ENCODE peak calls at places on chromosomes 16 and 17, in eight cellular contexts. Q, U, A, E, V, O, K and T are unnamed samples.

GRCh38 chr17:74842599-74843351 is 16.9 kb downstream of the GRIN2C start:
- DNase-seq in Q (no peak), U (no peak), A (peak), E (no peak), V (peak), O (peak), K (peak), T (peak)

GRCh38 chr17:73349647-73350046 is 37.8 kb upstream of the CDC42EP4 start:
- DNase-seq in Q (no peak), U (no peak), A (no peak), E (no peak), V (no peak), O (peak), K (no peak), T (no peak)

GRCh38 chr16:64974381-64974780 is 147.5 kb downstream of the CDH11 start:
- DNase-seq in Q (no peak), U (no peak), A (no peak), E (no peak), V (no peak), O (no peak), K (no peak), T (no peak)

GRCh38 chr17:41563607-41564006 is 8.3 kb downstream of the KRT9 start:
- DNase-seq in Q (no peak), U (no peak), A (no peak), E (no peak), V (no peak), O (no peak), K (no peak), T (no peak)

GRCh38 chr16:678858-679807 is 1.1 kb upstream of the STUB1 start:
- DNase-seq in Q (peak), U (no peak), A (peak), E (no peak), V (peak), O (peak), K (peak), T (peak)

GRCh38 chr17:64152428-64153125 is 22.6 kb upstream of the ERN1 start:
- DNase-seq in Q (no peak), U (no peak), A (no peak), E (no peak), V (no peak), O (no peak), K (no peak), T (no peak)

GRCh38 chr16:89167425-89167941 is 4.1 kb upstream of the CDH15 start:
- DNase-seq in Q (peak), U (peak), A (peak), E (peak), V (peak), O (peak), K (peak), T (peak)

GRCh38 chr16:5032748-5033167 is 977 bp downstream of the NAGPA start:
- DNase-seq in Q (no peak), U (no peak), A (no peak), E (no peak), V (no peak), O (no peak), K (no peak), T (no peak)

GRCh38 chr17:64045176-64045575 is 24.7 kb upstream of the ICAM2 start:
- DNase-seq in Q (no peak), U (no peak), A (no peak), E (no peak), V (no peak), O (no peak), K (no peak), T (no peak)

GRCh38 chr16:25546781-25547180 is 145.0 kb upstream of the HS3ST4 start:
- DNase-seq in Q (no peak), U (no peak), A (no peak), E (no peak), V (no peak), O (no peak), K (no peak), T (no peak)

GRCh38 chr16:84042879-84043485 is 387 bp upstream of the SLC38A8 start:
- DNase-seq in Q (no peak), U (no peak), A (peak), E (no peak), V (no peak), O (peak), K (no peak), T (no peak)

GRCh38 chr17:27458524-27458908 is 2.3 kb downstream of the KSR1 start:
- DNase-seq in Q (no peak), U (no peak), A (peak), E (no peak), V (no peak), O (no peak), K (no peak), T (no peak)

GRCh38 chr17:76547183-76547641 is 7.4 kb downstream of the PRCD start:
- DNase-seq in Q (no peak), U (no peak), A (peak), E (peak), V (peak), O (no peak), K (no peak), T (peak)

GRCh38 chr17:33225994-33226393 is 67.1 kb downstream of the ASIC2 start:
- DNase-seq in Q (no peak), U (no peak), A (no peak), E (no peak), V (no peak), O (no peak), K (no peak), T (no peak)

GRCh38 chr16:11439216-11439615 is 94.0 kb downstream of the RMI2 start:
- DNase-seq in Q (no peak), U (no peak), A (no peak), E (no peak), V (no peak), O (no peak), K (no peak), T (no peak)

GRCh38 chr16:79379083-79379482 is 221.5 kb downstream of the MAF start:
- DNase-seq in Q (peak), U (no peak), A (no peak), E (no peak), V (no peak), O (no peak), K (no peak), T (no peak)

GRCh38 chr17:31019004-31019403 is 48.2 kb downstream of the RNF135 start:
- DNase-seq in Q (no peak), U (no peak), A (no peak), E (no peak), V (no peak), O (no peak), K (no peak), T (no peak)

GRCh38 chr17:32777922-32778321 is 99.0 kb downstream of the MYO1D start:
- DNase-seq in Q (no peak), U (no peak), A (no peak), E (no peak), V (no peak), O (no peak), K (no peak), T (no peak)

GRCh38 chr16:12089492-12090161 is 113.1 kb downstream of the SNX29 start:
- DNase-seq in Q (no peak), U (peak), A (peak), E (no peak), V (peak), O (peak), K (no peak), T (no peak)

GRCh38 chr17:61294286-61294685 is 105.4 kb upstream of the TBX2 start:
- DNase-seq in Q (no peak), U (no peak), A (no peak), E (no peak), V (no peak), O (no peak), K (no peak), T (no peak)

GRCh38 chr16:71287903-71288302 is 1.3 kb downstream of the CMTR2 start:
- DNase-seq in Q (no peak), U (no peak), A (no peak), E (no peak), V (no peak), O (no peak), K (no peak), T (no peak)

GRCh38 chr17:35089846-35090193 is 26.3 kb upstream of the RFFL start:
- DNase-seq in Q (peak), U (no peak), A (peak), E (no peak), V (peak), O (no peak), K (no peak), T (no peak)

GRCh38 chr17:26818736-26819135 is 475.2 kb upstream of the WSB1 start:
- DNase-seq in Q (no peak), U (peak), A (no peak), E (no peak), V (peak), O (no peak), K (no peak), T (no peak)

GRCh38 chr16:55542459-55543082 is 23.9 kb upstream of the CAPNS2 start:
- DNase-seq in Q (no peak), U (no peak), A (no peak), E (no peak), V (peak), O (no peak), K (no peak), T (no peak)

GRCh38 chr16:12311887-12312286 is 335.4 kb downstream of the SNX29 start:
- DNase-seq in Q (no peak), U (no peak), A (no peak), E (no peak), V (no peak), O (no peak), K (no peak), T (no peak)

GRCh38 chr17:57552114-57552601 is 192.9 kb downstream of the CCDC182 start:
- DNase-seq in Q (no peak), U (no peak), A (peak), E (peak), V (peak), O (no peak), K (no peak), T (no peak)

GRCh38 chr17:76008208-76008607 is 7.6 kb downstream of the CDK3 start:
- DNase-seq in Q (no peak), U (no peak), A (no peak), E (no peak), V (no peak), O (no peak), K (no peak), T (no peak)

GRCh38 chr17:38885044-38885727 is 15.3 kb downstream of the LASP1 start:
- DNase-seq in Q (no peak), U (no peak), A (peak), E (no peak), V (no peak), O (no peak), K (no peak), T (no peak)

GRCh38 chr17:38886643-38887010 is 16.8 kb downstream of the LASP1 start:
- DNase-seq in Q (no peak), U (no peak), A (no peak), E (no peak), V (no peak), O (no peak), K (no peak), T (no peak)

GRCh38 chr17:38885728-38886642 is 16.1 kb downstream of the LASP1 start:
- DNase-seq in Q (no peak), U (no peak), A (peak), E (no peak), V (peak), O (no peak), K (no peak), T (no peak)

GRCh38 chr17:38881600-38882191 is 11.8 kb downstream of the LASP1 start:
- DNase-seq in Q (peak), U (no peak), A (peak), E (no peak), V (peak), O (peak), K (peak), T (no peak)

GRCh38 chr17:38883592-38884526 is 14.0 kb downstream of the LASP1 start:
- DNase-seq in Q (no peak), U (no peak), A (peak), E (no peak), V (peak), O (no peak), K (no peak), T (no peak)
- TF ChIP-seq CTCF in Q (no peak), U (peak), A (no peak), E (no peak), V (no peak), O (no peak), K (no peak), T (no peak)

GRCh38 chr17:21297597-21297996 is 13.1 kb downstream of the MAP2K3 start:
- DNase-seq in Q (no peak), U (no peak), A (no peak), E (no peak), V (no peak), O (no peak), K (no peak), T (no peak)
- TF ChIP-seq CTCF in Q (no peak), U (no peak), A (no peak), E (no peak), V (no peak), O (no peak), K (no peak), T (no peak)

GRCh38 chr16:8869212-8869987 is 594 bp upstream of the CARHSP1 start:
- DNase-seq in Q (no peak), U (no peak), A (peak), E (no peak), V (no peak), O (peak), K (no peak), T (no peak)

GRCh38 chr16:8868272-8869211 is at the start of gene CARHSP1:
- DNase-seq in Q (peak), U (no peak), A (peak), E (peak), V (peak), O (peak), K (peak), T (peak)

GRCh38 chr16:8872071-8872470 is 3.3 kb upstream of the CARHSP1 start:
- DNase-seq in Q (no peak), U (no peak), A (no peak), E (no peak), V (no peak), O (no peak), K (no peak), T (no peak)

GRCh38 chr16:8874388-8874787 is 5.6 kb upstream of the CARHSP1 start:
- DNase-seq in Q (no peak), U (no peak), A (no peak), E (no peak), V (peak), O (no peak), K (no peak), T (no peak)

DNA sequence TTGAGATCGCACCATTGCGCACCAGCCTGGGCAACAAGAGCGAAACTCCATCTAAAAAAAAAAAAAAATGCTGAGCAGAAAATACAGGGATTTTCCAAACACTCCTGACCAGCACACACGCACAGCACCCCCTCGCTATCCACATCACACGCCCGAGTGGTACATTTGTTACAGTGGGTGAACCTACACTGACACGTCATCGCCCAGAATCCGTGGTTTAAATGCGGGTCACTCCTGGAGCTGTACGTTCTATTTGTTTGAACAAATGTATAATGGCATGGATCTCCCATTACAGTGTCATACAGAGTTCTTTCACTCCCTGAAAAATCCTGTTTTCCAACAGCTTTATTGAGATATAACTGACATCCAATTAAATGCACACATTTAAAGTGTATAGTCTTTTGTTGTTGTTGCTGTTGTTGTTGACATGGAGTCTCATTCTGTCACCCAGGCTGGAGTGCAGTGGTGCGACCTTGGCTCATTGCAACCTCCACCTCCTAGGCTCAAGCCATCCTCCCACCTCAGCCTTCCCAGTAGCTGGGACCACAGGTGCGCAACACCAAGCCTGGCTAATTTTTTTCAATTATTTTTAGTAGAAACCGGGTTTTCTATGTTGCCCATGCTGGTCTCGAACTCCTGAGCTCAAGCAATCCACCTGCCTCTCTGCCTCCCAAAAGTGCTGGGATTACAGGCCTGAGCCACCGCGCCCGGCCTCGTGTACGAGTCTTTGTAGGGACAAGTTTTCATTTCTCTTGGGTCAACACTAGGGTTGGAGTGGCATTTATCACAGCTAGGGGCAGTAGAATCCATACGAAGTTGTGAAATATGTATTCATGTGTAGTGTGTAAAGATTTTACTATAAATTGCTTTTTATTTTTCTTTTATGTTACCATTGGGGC is 4.4 kb upstream of the CARHSP1 start:
- DNase-seq in Q (no peak), U (no peak), A (no peak), E (no peak), V (no peak), O (no peak), K (no peak), T (no peak)
- TF ChIP-seq CTCF in Q (no peak), U (no peak), A (peak), E (no peak), V (peak), O (no peak), K (peak), T (peak)

DNA sequence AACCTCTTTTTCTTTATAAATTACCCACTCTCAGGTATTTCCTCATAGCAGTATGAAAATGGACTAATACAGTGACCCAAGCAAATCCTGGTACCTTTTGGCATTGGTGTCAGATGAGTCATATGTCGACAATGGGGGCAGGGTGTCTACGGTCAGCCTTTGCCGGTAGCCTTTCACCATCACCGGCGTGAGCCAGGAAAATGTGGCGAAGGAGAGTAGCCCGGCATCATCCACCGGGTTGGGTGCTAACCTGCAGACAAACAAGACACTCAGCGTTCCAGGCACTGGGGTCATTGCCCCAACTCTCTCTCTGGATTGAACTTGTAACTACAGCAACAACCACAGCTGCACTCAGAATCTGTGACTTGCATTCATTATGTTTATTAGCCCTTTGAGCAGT is 12.0 kb downstream of the ABCC12 start:
- DNase-seq in Q (no peak), U (no peak), A (no peak), E (no peak), V (no peak), O (no peak), K (no peak), T (no peak)
- TF ChIP-seq CTCF in Q (no peak), U (no peak), A (no peak), E (no peak), V (no peak), O (no peak), K (no peak), T (no peak)

GRCh38 chr17:44084131-44084538 is 13.6 kb downstream of the G6PC3 start:
- DNase-seq in Q (no peak), U (no peak), A (peak), E (no peak), V (no peak), O (no peak), K (no peak), T (no peak)
- TF ChIP-seq CTCF in Q (no peak), U (peak), A (peak), E (no peak), V (peak), O (no peak), K (no peak), T (peak)

DNA sequence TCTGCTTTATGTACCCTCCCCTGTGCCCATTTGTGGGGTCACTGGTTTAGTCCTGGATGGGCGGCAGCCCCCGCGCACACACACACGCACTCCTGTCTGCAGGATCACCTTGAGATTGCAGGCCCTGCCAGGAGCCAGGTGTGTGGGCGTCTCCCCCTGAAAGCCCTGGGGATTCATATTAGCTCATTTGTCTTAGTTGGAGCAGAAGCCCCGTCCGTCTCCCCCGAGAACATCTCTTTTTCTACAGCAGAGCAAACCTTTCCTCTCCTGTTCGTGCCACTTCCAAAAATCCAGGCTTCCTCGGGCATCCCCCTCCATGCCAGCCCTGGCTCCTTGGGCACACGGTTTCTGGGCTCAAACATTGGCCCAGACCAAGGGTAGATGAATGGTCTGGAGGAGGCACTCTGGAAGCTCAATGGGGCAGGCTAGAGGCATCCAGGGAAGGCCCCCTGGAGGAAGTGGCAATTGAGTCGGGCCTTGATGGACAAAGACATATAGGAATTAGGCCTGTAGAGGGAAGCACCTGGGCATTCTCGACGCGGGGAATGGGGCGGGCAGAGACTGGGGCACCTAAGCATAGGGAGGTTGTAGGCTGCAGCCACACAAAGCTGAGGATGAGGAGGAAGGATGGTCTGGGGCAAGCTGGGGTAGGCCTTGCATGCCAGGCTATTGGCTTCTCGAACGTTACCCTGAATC is 218.5 kb upstream of the GSE1 start:
- DNase-seq in Q (no peak), U (no peak), A (no peak), E (no peak), V (no peak), O (peak), K (peak), T (no peak)
- TF ChIP-seq CTCF in Q (no peak), U (no peak), A (peak), E (no peak), V (no peak), O (no peak), K (no peak), T (no peak)

GRCh38 chr17:62994931-62995330 is 28.9 kb downstream of the TANC2 start:
- DNase-seq in Q (no peak), U (no peak), A (no peak), E (no peak), V (peak), O (no peak), K (no peak), T (no peak)

GRCh38 chr17:62998665-62999393 is 32.8 kb downstream of the TANC2 start:
- DNase-seq in Q (no peak), U (no peak), A (no peak), E (no peak), V (no peak), O (no peak), K (no peak), T (no peak)

GRCh38 chr17:62996221-62996620 is 30.2 kb downstream of the TANC2 start:
- DNase-seq in Q (no peak), U (no peak), A (no peak), E (no peak), V (no peak), O (no peak), K (no peak), T (no peak)

GRCh38 chr17:62995377-62995885 is 29.4 kb downstream of the TANC2 start:
- DNase-seq in Q (no peak), U (no peak), A (no peak), E (no peak), V (peak), O (no peak), K (no peak), T (no peak)
- TF ChIP-seq CTCF in Q (no peak), U (peak), A (peak), E (peak), V (peak), O (no peak), K (no peak), T (peak)

GRCh38 chr16:16183562-16183961 is 39.7 kb downstream of the ABCC6 start:
- DNase-seq in Q (no peak), U (no peak), A (peak), E (no peak), V (no peak), O (no peak), K (no peak), T (no peak)
- TF ChIP-seq CTCF in Q (no peak), U (peak), A (peak), E (no peak), V (peak), O (no peak), K (no peak), T (peak)